ENCODE peak calls at places on chromosomes 6 and 20, in seven cellular contexts. I, Z, K, S, B, Y and Q are unnamed samples.

GRCh38 chr20:22274330-22274729 is 310.0 kb downstream of the FOXA2 start:
- DNase-seq in Y (no peak), Z (no peak), B (no peak), I (no peak), S (no peak), K (no peak), Q (no peak)

GRCh38 chr6:113495521-113495920 is 361.6 kb upstream of the MARCKS start:
- DNase-seq in B (no peak), I (no peak), Y (no peak), S (peak; percentile 16), K (no peak), Z (peak; percentile 90), Q (no peak)

GRCh38 chr6:17884501-17885039 is 102.9 kb downstream of the KIF13A start:
- DNase-seq in B (no peak), K (no peak), Z (no peak), I (no peak), Y (peak; percentile 49), S (no peak), Q (peak; percentile 42)

GRCh38 chr6:5302995-5303622 is 41.8 kb downstream of the FARS2 start:
- DNase-seq in B (no peak), I (peak; percentile 40), Y (peak; percentile 77), S (no peak), K (peak; percentile 76), Z (no peak), Q (peak; percentile 48)

GRCh38 chr6:46651006-46651405 is 1.6 kb downstream of the CYP39A1 start:
- DNase-seq in I (no peak), Y (no peak), K (no peak), Z (no peak), B (no peak), S (no peak), Q (no peak)

GRCh38 chr20:57092112-57092899 is 174.1 kb downstream of the BMP7 start:
- DNase-seq in I (peak; percentile 27), S (no peak), K (peak; percentile 64), B (no peak), Z (peak; percentile 32), Y (peak; percentile 80), Q (peak; percentile 82)

GRCh38 chr6:136677822-136678221 is 114.5 kb downstream of the MAP3K5 start:
- DNase-seq in Y (no peak), Z (no peak), B (no peak), S (no peak), K (no peak), I (no peak), Q (no peak)

GRCh38 chr20:64103871-64104666 is 3.3 kb downstream of the NPBWR2 start:
- DNase-seq in Z (no peak), B (no peak), S (no peak), Y (no peak), K (no peak), I (no peak), Q (no peak)

GRCh38 chr20:50052550-50052949 is 60.4 kb downstream of the UBE2V1 start:
- DNase-seq in Z (no peak), I (no peak), Y (no peak), S (no peak), K (no peak), B (no peak), Q (no peak)

GRCh38 chr6:116108836-116109235 is 8.2 kb downstream of the NT5DC1 start:
- DNase-seq in S (no peak), Y (no peak), Z (no peak), I (no peak), B (no peak), K (no peak), Q (no peak)

GRCh38 chr6:116113386-116113785 is 12.5 kb downstream of the COL10A1 start:
- DNase-seq in S (no peak), Y (no peak), Z (no peak), B (no peak), K (no peak), I (no peak), Q (no peak)

GRCh38 chr6:116106146-116106545 is 5.5 kb downstream of the NT5DC1 start:
- DNase-seq in B (no peak), Z (no peak), I (no peak), Y (no peak), K (no peak), S (no peak), Q (no peak)

GRCh38 chr6:116115781-116116180 is 10.2 kb downstream of the COL10A1 start:
- DNase-seq in I (no peak), K (no peak), Z (no peak), B (no peak), Y (no peak), S (no peak), Q (no peak)

GRCh38 chr6:116111552-116112528 is 11.2 kb downstream of the NT5DC1 start:
- DNase-seq in I (no peak), Z (peak; percentile 65), B (no peak), K (peak; percentile 37), Y (no peak), S (no peak), Q (no peak)
- TF ChIP-seq CTCF in I (no peak), Z (peak; percentile 84), B (no peak), K (no peak), Y (peak; percentile 53), S (peak; percentile 77), Q (peak; percentile 65)

GRCh38 chr6:43951756-43952675 is 175.2 kb downstream of the MRPL14 start:
- DNase-seq in I (no peak), K (no peak), B (no peak), Z (no peak), S (no peak), Y (no peak), Q (no peak)
- TF ChIP-seq CTCF in I (no peak), K (no peak), B (no peak), Z (no peak), S (no peak), Y (no peak), Q (no peak)

DNA sequence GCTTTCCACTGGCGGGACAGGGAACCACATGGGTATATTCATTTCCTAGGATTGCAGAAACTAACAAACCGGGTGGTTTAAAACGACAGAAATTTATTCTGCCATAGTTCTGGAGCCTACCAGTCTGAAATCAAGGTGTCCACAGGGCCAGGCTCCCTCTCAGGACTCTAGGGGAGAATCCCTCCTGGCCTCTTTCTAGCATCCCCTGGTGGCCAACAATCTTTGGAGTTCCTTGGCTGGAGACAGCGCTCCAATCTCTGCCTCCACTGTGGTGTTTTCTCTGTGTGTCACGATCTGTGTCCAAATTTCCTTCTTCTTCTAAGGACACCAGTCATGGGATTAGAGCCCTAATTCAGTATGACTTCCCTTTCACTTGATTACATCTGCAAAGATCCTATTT is 95.0 kb downstream of the SCML4 start:
- DNase-seq in I (no peak), Z (no peak), B (no peak), Y (no peak), S (no peak), K (no peak), Q (no peak)
- TF ChIP-seq CTCF in I (no peak), Z (peak; percentile 45), B (no peak), Y (no peak), S (peak; percentile 31), K (no peak), Q (no peak)

DNA sequence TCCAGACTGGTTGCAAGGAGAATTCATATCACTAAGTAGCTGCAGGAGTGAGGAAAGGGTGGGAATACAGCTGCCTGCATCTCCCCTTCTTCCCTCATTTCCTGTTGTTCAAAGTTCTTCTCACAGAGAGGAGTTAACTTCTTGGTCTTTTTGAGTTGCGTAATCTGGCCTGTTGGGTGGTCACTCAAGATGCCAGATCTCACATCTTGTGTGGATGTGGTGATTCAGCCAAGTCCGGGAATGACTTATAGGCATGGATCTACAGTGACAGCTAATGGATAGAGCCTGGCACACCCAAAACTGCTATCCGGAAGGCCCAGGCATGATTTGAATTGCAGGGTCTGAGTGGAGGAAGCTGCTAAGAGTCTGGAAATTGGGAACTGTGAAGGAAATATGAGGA is 100.2 kb upstream of the SLC35B3 start:
- DNase-seq in B (no peak), S (no peak), I (no peak), K (no peak), Z (no peak), Y (no peak), Q (no peak)
- TF ChIP-seq CTCF in B (no peak), S (no peak), I (no peak), K (no peak), Z (no peak), Y (no peak), Q (no peak)

DNA sequence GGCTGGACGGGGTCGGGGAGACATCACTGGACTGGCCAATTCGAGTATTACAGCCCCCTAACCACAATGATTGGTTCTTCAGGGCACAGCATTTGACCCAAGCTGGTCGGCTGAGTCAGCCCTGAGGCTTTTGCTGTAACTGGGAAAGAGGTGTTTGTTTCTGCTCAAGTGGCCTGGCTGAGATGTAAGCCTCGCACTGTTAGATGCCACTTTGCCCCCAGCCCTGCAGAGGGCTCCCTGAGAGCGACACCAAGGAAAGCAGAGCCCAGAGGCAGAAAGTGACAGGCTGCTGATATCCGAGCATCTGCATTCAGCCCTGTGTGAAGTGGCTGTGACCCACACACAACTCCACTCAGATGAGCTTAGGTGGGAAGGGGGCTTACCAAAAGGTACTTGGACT is 19.4 kb downstream of the ERGIC3 start:
- DNase-seq in S (peak; percentile 11), K (no peak), Z (peak; percentile 49), I (no peak), B (no peak), Y (no peak), Q (no peak)
- TF ChIP-seq CTCF in S (peak; percentile 41), K (no peak), Z (peak; percentile 63), I (no peak), B (no peak), Y (peak; percentile 25), Q (peak; percentile 32)

GRCh38 chr6:146027586-146028249 is 1.1 kb upstream of the GRM1 start:
- DNase-seq in Z (no peak), B (no peak), I (no peak), Y (peak; percentile 4), S (no peak), K (no peak), Q (no peak)
- TF ChIP-seq CTCF in Z (no peak), B (no peak), I (no peak), Y (no peak), S (no peak), K (no peak), Q (no peak)